ENCODE peak calls at places on chromosome 14, in five cellular contexts. F is GM04504, Y is HS-27A, M is non-pigmented ciliary epithelial cell, B is choroid plexus epithelial cell. W is an unnamed sample.

GRCh38 chr14:65941091-65941490 is 528.6 kb downstream of the FUT8 start:
- DNase-seq in F (no peak), Y (no peak), M (no peak), B (no peak), W (no peak)

GRCh38 chr14:67919259-67919658 is 99.7 kb downstream of the RAD51B start:
- DNase-seq in F (no peak), Y (no peak), M (no peak), B (peak), W (no peak)

GRCh38 chr14:92579244-92579643 is 65.7 kb downstream of the RIN3 start:
- DNase-seq in F (no peak), Y (no peak), M (no peak), B (no peak), W (no peak)

GRCh38 chr14:54572316-54572715 is 5.4 kb downstream of the SAMD4A start:
- DNase-seq in F (no peak), Y (no peak), M (no peak), B (peak), W (no peak)

GRCh38 chr14:68143341-68143807 is 323.8 kb downstream of the RAD51B start:
- DNase-seq in F (peak), Y (no peak), M (no peak), B (peak), W (peak)

GRCh38 chr14:23364164-23364571 is 804 bp downstream of the EFS start:
- DNase-seq in F (no peak), Y (no peak), M (no peak), B (no peak), W (no peak)

GRCh38 chr14:71021347-71022014 is 114.2 kb downstream of the PCNX1 start:
- DNase-seq in F (peak), Y (peak), M (peak), B (peak), W (no peak)

GRCh38 chr14:50191499-50191898 is 39.9 kb downstream of the SOS2 start:
- DNase-seq in F (no peak), Y (no peak), M (no peak), B (no peak), W (no peak)

GRCh38 chr14:82224610-82225009 is 691.0 kb upstream of the SEL1L start:
- DNase-seq in F (no peak), Y (no peak), M (no peak), B (no peak), W (no peak)

GRCh38 chr14:24195186-24196070 is at the start of gene TM9SF1:
- DNase-seq in F (peak), Y (peak), M (peak), B (peak), W (peak)

GRCh38 chr14:23300687-23301223 is 1.9 kb downstream of the PPP1R3E start:
- DNase-seq in F (no peak), Y (no peak), M (no peak), B (no peak), W (no peak)

GRCh38 chr14:88962356-88962755 is 137.9 kb downstream of the TTC8 start:
- DNase-seq in F (no peak), Y (no peak), M (no peak), B (no peak), W (no peak)

GRCh38 chr14:95701846-95702221 is 12.1 kb downstream of the TCL1A start:
- DNase-seq in F (no peak), Y (no peak), M (no peak), B (peak), W (no peak)